ENCODE peak calls at places on chromosomes 2 and 18, in seven cellular contexts. One of them, this sample, is unnamed.

GRCh38 chr2:218605438-218605837 is 2.3 kb upstream of the PLCD4 start:
- DNase-seq in endodermal cell: no peak
- DNase-seq in dorsolateral prefrontal cortex: no peak
- DNase-seq in aorta: no peak
- DNase-seq in pancreas: peak; percentile 20
- DNase-seq in substantia nigra: no peak
- DNase-seq in lower lobe of right lung: no peak
- DNase-seq in this sample: no peak

GRCh38 chr2:10006248-10007147 is 36.9 kb upstream of the KLF11 start:
- DNase-seq in pancreas: peak; percentile 87
- DNase-seq in lower lobe of right lung: peak; percentile 56
- DNase-seq in aorta: peak; percentile 80
- DNase-seq in dorsolateral prefrontal cortex: no peak
- DNase-seq in substantia nigra: no peak
- DNase-seq in endodermal cell: peak; percentile 59
- DNase-seq in this sample: no peak

GRCh38 chr2:141311430-141311829 is 819.4 kb downstream of the LRP1B start:
- DNase-seq in substantia nigra: no peak
- DNase-seq in pancreas: no peak
- DNase-seq in lower lobe of right lung: no peak
- DNase-seq in endodermal cell: no peak
- DNase-seq in aorta: no peak
- DNase-seq in dorsolateral prefrontal cortex: no peak
- DNase-seq in this sample: no peak

GRCh38 chr2:88590998-88591613 is 36.2 kb downstream of the EIF2AK3 start:
- DNase-seq in lower lobe of right lung: no peak
- DNase-seq in substantia nigra: no peak
- DNase-seq in pancreas: no peak
- DNase-seq in endodermal cell: peak; percentile 77
- DNase-seq in aorta: no peak
- DNase-seq in dorsolateral prefrontal cortex: no peak
- DNase-seq in this sample: no peak

GRCh38 chr2:241750076-241750840 is 15.8 kb downstream of the D2HGDH start:
- DNase-seq in endodermal cell: no peak
- DNase-seq in substantia nigra: no peak
- DNase-seq in aorta: no peak
- DNase-seq in lower lobe of right lung: no peak
- DNase-seq in pancreas: no peak
- DNase-seq in dorsolateral prefrontal cortex: no peak
- DNase-seq in this sample: no peak

GRCh38 chr2:17311771-17312511 is 206.3 kb downstream of the RAD51AP2 start:
- DNase-seq in endodermal cell: no peak
- DNase-seq in lower lobe of right lung: no peak
- DNase-seq in aorta: no peak
- DNase-seq in substantia nigra: no peak
- DNase-seq in dorsolateral prefrontal cortex: no peak
- DNase-seq in pancreas: no peak
- DNase-seq in this sample: no peak

GRCh38 chr2:124810132-124810531 is 785.0 kb downstream of the CNTNAP5 start:
- DNase-seq in endodermal cell: peak; percentile 77
- DNase-seq in lower lobe of right lung: no peak
- DNase-seq in substantia nigra: no peak
- DNase-seq in dorsolateral prefrontal cortex: no peak
- DNase-seq in aorta: no peak
- DNase-seq in pancreas: no peak
- DNase-seq in this sample: no peak

GRCh38 chr2:215832791-215833190 is 180.6 kb downstream of the MREG start:
- DNase-seq in endodermal cell: no peak
- DNase-seq in substantia nigra: no peak
- DNase-seq in lower lobe of right lung: no peak
- DNase-seq in pancreas: no peak
- DNase-seq in dorsolateral prefrontal cortex: no peak
- DNase-seq in aorta: no peak
- DNase-seq in this sample: no peak

GRCh38 chr2:43307046-43307445 is 80.6 kb upstream of the ZFP36L2 start:
- DNase-seq in pancreas: no peak
- DNase-seq in dorsolateral prefrontal cortex: no peak
- DNase-seq in lower lobe of right lung: no peak
- DNase-seq in substantia nigra: no peak
- DNase-seq in aorta: no peak
- DNase-seq in endodermal cell: no peak
- DNase-seq in this sample: no peak

GRCh38 chr2:55163895-55164509 is 68.1 kb downstream of the CLHC1 start:
- DNase-seq in lower lobe of right lung: no peak
- DNase-seq in pancreas: peak; percentile 60
- DNase-seq in endodermal cell: no peak
- DNase-seq in substantia nigra: no peak
- DNase-seq in dorsolateral prefrontal cortex: no peak
- DNase-seq in aorta: no peak
- DNase-seq in this sample: no peak

GRCh38 chr2:213234641-213235040 is 49.6 kb upstream of the SPAG16 start:
- DNase-seq in aorta: no peak
- DNase-seq in dorsolateral prefrontal cortex: no peak
- DNase-seq in substantia nigra: no peak
- DNase-seq in pancreas: no peak
- DNase-seq in endodermal cell: no peak
- DNase-seq in lower lobe of right lung: no peak
- DNase-seq in this sample: no peak

GRCh38 chr2:222566229-222566628 is 89.7 kb downstream of the FARSB start:
- DNase-seq in lower lobe of right lung: no peak
- DNase-seq in dorsolateral prefrontal cortex: no peak
- DNase-seq in pancreas: no peak
- DNase-seq in aorta: no peak
- DNase-seq in substantia nigra: no peak
- DNase-seq in endodermal cell: no peak
- DNase-seq in this sample: no peak

GRCh38 chr2:29398384-29399237 is 283.4 kb downstream of the CLIP4 start:
- DNase-seq in dorsolateral prefrontal cortex: no peak
- DNase-seq in pancreas: no peak
- DNase-seq in lower lobe of right lung: no peak
- DNase-seq in endodermal cell: peak; percentile 63
- DNase-seq in aorta: no peak
- DNase-seq in substantia nigra: no peak
- DNase-seq in this sample: no peak

GRCh38 chr2:73827018-73827417 is 1.7 kb upstream of the STAMBP start:
- DNase-seq in endodermal cell: no peak
- DNase-seq in lower lobe of right lung: no peak
- DNase-seq in aorta: no peak
- DNase-seq in dorsolateral prefrontal cortex: no peak
- DNase-seq in substantia nigra: no peak
- DNase-seq in pancreas: no peak
- DNase-seq in this sample: no peak

GRCh38 chr18:63043516-63043915 is 276.1 kb downstream of the BCL2 start:
- DNase-seq in dorsolateral prefrontal cortex: no peak
- DNase-seq in substantia nigra: no peak
- DNase-seq in aorta: no peak
- DNase-seq in pancreas: no peak
- DNase-seq in lower lobe of right lung: no peak
- DNase-seq in endodermal cell: no peak
- DNase-seq in this sample: no peak

GRCh38 chr2:96816836-96817702 is 1.0 kb downstream of the CNNM3 start:
- DNase-seq in endodermal cell: peak; percentile 66
- DNase-seq in dorsolateral prefrontal cortex: no peak
- DNase-seq in aorta: peak; percentile 77
- DNase-seq in substantia nigra: no peak
- DNase-seq in lower lobe of right lung: no peak
- DNase-seq in pancreas: no peak
- DNase-seq in this sample: no peak

GRCh38 chr2:140027320-140027719 is 1247.1 kb upstream of the NXPH2 start:
- DNase-seq in aorta: no peak
- DNase-seq in substantia nigra: no peak
- DNase-seq in lower lobe of right lung: no peak
- DNase-seq in endodermal cell: peak; percentile 50
- DNase-seq in dorsolateral prefrontal cortex: no peak
- DNase-seq in pancreas: no peak
- DNase-seq in this sample: no peak

GRCh38 chr2:20633794-20634259 is 17.1 kb downstream of the HS1BP3 start:
- DNase-seq in lower lobe of right lung: peak; percentile 87
- DNase-seq in pancreas: peak; percentile 55
- DNase-seq in dorsolateral prefrontal cortex: peak; percentile 39
- DNase-seq in endodermal cell: no peak
- DNase-seq in aorta: peak; percentile 83
- DNase-seq in substantia nigra: no peak
- DNase-seq in this sample: no peak

GRCh38 chr2:217016829-217017228 is 157.0 kb upstream of the TNP1 start:
- DNase-seq in endodermal cell: no peak
- DNase-seq in pancreas: no peak
- DNase-seq in substantia nigra: no peak
- DNase-seq in dorsolateral prefrontal cortex: no peak
- DNase-seq in aorta: no peak
- DNase-seq in lower lobe of right lung: no peak
- DNase-seq in this sample: no peak

GRCh38 chr2:109437325-109438090 is 176.3 kb downstream of the SEPTIN10 start:
- DNase-seq in lower lobe of right lung: peak; percentile 41
- DNase-seq in dorsolateral prefrontal cortex: no peak
- DNase-seq in substantia nigra: no peak
- DNase-seq in pancreas: no peak
- DNase-seq in aorta: peak; percentile 46
- DNase-seq in endodermal cell: no peak
- DNase-seq in this sample: no peak

GRCh38 chr2:135688002-135688401 is 53.7 kb upstream of the UBXN4 start:
- DNase-seq in aorta: no peak
- DNase-seq in lower lobe of right lung: no peak
- DNase-seq in substantia nigra: no peak
- DNase-seq in dorsolateral prefrontal cortex: no peak
- DNase-seq in pancreas: no peak
- DNase-seq in endodermal cell: no peak
- DNase-seq in this sample: no peak

GRCh38 chr2:80548469-80548868 is 243.9 kb upstream of the LRRTM1 start:
- DNase-seq in lower lobe of right lung: no peak
- DNase-seq in dorsolateral prefrontal cortex: no peak
- DNase-seq in endodermal cell: peak; percentile 51
- DNase-seq in aorta: no peak
- DNase-seq in pancreas: no peak
- DNase-seq in substantia nigra: no peak
- DNase-seq in this sample: no peak

GRCh38 chr2:5401258-5401657 is 290.9 kb upstream of the SOX11 start:
- DNase-seq in dorsolateral prefrontal cortex: no peak
- DNase-seq in substantia nigra: no peak
- DNase-seq in pancreas: no peak
- DNase-seq in endodermal cell: no peak
- DNase-seq in lower lobe of right lung: no peak
- DNase-seq in aorta: no peak
- DNase-seq in this sample: no peak
- H3K27ac ChIP-seq in dorsolateral prefrontal cortex: no peak overlapping the region
- H3K27ac ChIP-seq in substantia nigra: no peak overlapping the region
- H3K27ac ChIP-seq in pancreas: no peak overlapping the region
- H3K27ac ChIP-seq in endodermal cell: no peak overlapping the region
- H3K27ac ChIP-seq in lower lobe of right lung: no peak overlapping the region
- H3K27ac ChIP-seq in aorta: no peak overlapping the region
- H3K27ac ChIP-seq in this sample: no peak overlapping the region

GRCh38 chr2:5459041-5459440 is 233.1 kb upstream of the SOX11 start:
- DNase-seq in dorsolateral prefrontal cortex: no peak
- DNase-seq in aorta: no peak
- DNase-seq in pancreas: no peak
- DNase-seq in substantia nigra: no peak
- DNase-seq in lower lobe of right lung: no peak
- DNase-seq in endodermal cell: no peak
- DNase-seq in this sample: no peak
- H3K27ac ChIP-seq in dorsolateral prefrontal cortex: no peak overlapping the region
- H3K27ac ChIP-seq in aorta: no peak overlapping the region
- H3K27ac ChIP-seq in pancreas: no peak overlapping the region
- H3K27ac ChIP-seq in substantia nigra: no peak overlapping the region
- H3K27ac ChIP-seq in lower lobe of right lung: no peak overlapping the region
- H3K27ac ChIP-seq in endodermal cell: no peak overlapping the region
- H3K27ac ChIP-seq in this sample: no peak overlapping the region

GRCh38 chr2:69089244-69089643 is 76.3 kb downstream of the ANTXR1 start:
- DNase-seq in lower lobe of right lung: no peak
- DNase-seq in pancreas: no peak
- DNase-seq in substantia nigra: no peak
- DNase-seq in aorta: no peak
- DNase-seq in dorsolateral prefrontal cortex: no peak
- DNase-seq in endodermal cell: no peak
- DNase-seq in this sample: no peak

GRCh38 chr2:69088471-69088870 is 75.5 kb downstream of the ANTXR1 start:
- DNase-seq in pancreas: no peak
- DNase-seq in dorsolateral prefrontal cortex: no peak
- DNase-seq in endodermal cell: no peak
- DNase-seq in aorta: no peak
- DNase-seq in lower lobe of right lung: no peak
- DNase-seq in substantia nigra: no peak
- DNase-seq in this sample: no peak

GRCh38 chr2:69086466-69086865 is 73.5 kb downstream of the ANTXR1 start:
- DNase-seq in substantia nigra: no peak
- DNase-seq in pancreas: no peak
- DNase-seq in aorta: no peak
- DNase-seq in lower lobe of right lung: no peak
- DNase-seq in dorsolateral prefrontal cortex: no peak
- DNase-seq in endodermal cell: no peak
- DNase-seq in this sample: no peak

GRCh38 chr2:69087211-69087911 is 74.4 kb downstream of the ANTXR1 start:
- DNase-seq in aorta: no peak
- DNase-seq in endodermal cell: no peak
- DNase-seq in lower lobe of right lung: no peak
- DNase-seq in substantia nigra: no peak
- DNase-seq in pancreas: no peak
- DNase-seq in dorsolateral prefrontal cortex: no peak
- DNase-seq in this sample: no peak

GRCh38 chr2:69087912-69088240 is 74.9 kb downstream of the ANTXR1 start:
- DNase-seq in endodermal cell: no peak
- DNase-seq in aorta: no peak
- DNase-seq in lower lobe of right lung: no peak
- DNase-seq in pancreas: no peak
- DNase-seq in substantia nigra: no peak
- DNase-seq in dorsolateral prefrontal cortex: no peak
- DNase-seq in this sample: no peak
- H3K27ac ChIP-seq in endodermal cell: no peak overlapping the region
- H3K27ac ChIP-seq in aorta: peak overlapping the region; percentile 51
- H3K27ac ChIP-seq in lower lobe of right lung: no peak overlapping the region
- H3K27ac ChIP-seq in pancreas: no peak overlapping the region
- H3K27ac ChIP-seq in substantia nigra: no peak overlapping the region
- H3K27ac ChIP-seq in dorsolateral prefrontal cortex: no peak overlapping the region
- H3K27ac ChIP-seq in this sample: no peak overlapping the region

DNA sequence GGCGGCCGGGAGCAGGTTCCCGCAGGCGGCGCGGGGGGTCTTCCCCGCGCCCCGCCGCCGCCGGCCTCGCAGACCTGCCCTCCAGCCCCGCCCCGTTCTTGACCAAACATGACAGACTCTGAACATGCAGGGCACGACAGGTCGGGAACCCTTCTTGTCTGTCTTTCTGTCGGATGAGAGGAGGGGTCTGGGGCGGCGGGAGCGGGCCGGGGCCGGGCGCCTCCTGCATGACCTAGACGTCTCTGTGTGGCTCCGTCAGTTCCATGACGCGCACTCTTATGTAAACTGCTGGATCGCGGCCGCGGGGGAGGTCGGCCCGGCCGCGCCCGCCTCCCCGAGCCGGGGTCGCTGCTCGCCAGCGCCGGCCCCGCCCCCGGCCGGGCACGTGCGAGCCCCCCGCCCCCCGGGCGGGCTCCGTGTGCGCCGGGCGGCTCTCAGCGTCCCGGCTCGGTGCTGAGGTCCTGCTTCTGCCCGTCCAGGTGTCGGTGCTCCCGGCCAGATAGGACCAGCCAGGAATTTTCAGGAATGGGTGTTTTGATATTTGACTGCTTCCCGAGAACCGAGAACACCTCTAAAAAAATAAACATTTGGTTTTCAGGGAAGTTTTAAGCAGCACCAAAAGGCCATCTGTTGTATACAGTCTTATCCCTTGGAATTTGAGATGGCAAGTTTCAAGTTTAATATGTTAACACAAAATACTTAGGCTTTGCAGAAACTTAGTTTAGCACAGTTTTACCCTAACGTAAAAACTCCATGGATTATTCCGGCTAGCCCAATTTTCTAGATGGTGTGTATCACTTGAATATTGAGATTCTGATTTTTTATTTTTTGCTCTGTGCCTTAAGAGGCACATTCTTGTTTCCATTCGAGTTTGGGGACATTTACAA is 733 bp downstream of the ZC3H6 start:
- DNase-seq in aorta: peak; percentile 96
- DNase-seq in substantia nigra: peak; percentile 45
- DNase-seq in dorsolateral prefrontal cortex: peak; percentile 81
- DNase-seq in endodermal cell: peak; percentile 94
- DNase-seq in pancreas: peak; percentile 93
- DNase-seq in lower lobe of right lung: peak; percentile 90
- DNase-seq in this sample: peak; percentile 77
- H3K27ac ChIP-seq in aorta: peak overlapping the region; percentile 99
- H3K27ac ChIP-seq in substantia nigra: peak overlapping the region; percentile 100
- H3K27ac ChIP-seq in dorsolateral prefrontal cortex: peak overlapping the region; percentile 100
- H3K27ac ChIP-seq in endodermal cell: peak overlapping the region; percentile 100
- H3K27ac ChIP-seq in pancreas: peak overlapping the region; percentile 100
- H3K27ac ChIP-seq in lower lobe of right lung: peak overlapping the region; percentile 100
- H3K27ac ChIP-seq in this sample: peak overlapping the region; percentile 100

This sample was measured in effector memory CD4-positive, alpha-beta T cell.